ENCODE peak calls at places on chromosomes 6 and 20, in six cellular contexts. One of them, this sample, is unnamed.

GRCh38 chr20:54058420-54059139 is 11.8 kb downstream of the BCAS1 start:
- DNase-seq in upper lobe of right lung: no peak
- DNase-seq in ovary: no peak
- DNase-seq in activated CD4-positive, alpha-beta T cell treated with anti-CD3 and anti-CD28 coated beads, Interleukin-2, amount 50 U/mL, for 1 hour: no peak
- DNase-seq in COLO829: no peak
- DNase-seq in activated naive CD4-positive, alpha-beta T cell: no peak
- DNase-seq in this sample: no peak

GRCh38 chr6:77430506-77430905 is 32.8 kb downstream of the HTR1B start:
- DNase-seq in upper lobe of right lung: no peak
- DNase-seq in ovary: no peak
- DNase-seq in activated CD4-positive, alpha-beta T cell treated with anti-CD3 and anti-CD28 coated beads, Interleukin-2, amount 50 U/mL, for 1 hour: no peak
- DNase-seq in COLO829: no peak
- DNase-seq in activated naive CD4-positive, alpha-beta T cell: no peak
- DNase-seq in this sample: no peak

GRCh38 chr6:115969207-115969929 is 91.3 kb downstream of the FRK start:
- DNase-seq in upper lobe of right lung: no peak
- DNase-seq in ovary: no peak
- DNase-seq in activated CD4-positive, alpha-beta T cell treated with anti-CD3 and anti-CD28 coated beads, Interleukin-2, amount 50 U/mL, for 1 hour: no peak
- DNase-seq in COLO829: no peak
- DNase-seq in activated naive CD4-positive, alpha-beta T cell: no peak
- DNase-seq in this sample: peak; percentile 28

GRCh38 chr6:47854996-47855395 is 73.2 kb downstream of the OPN5 start:
- DNase-seq in upper lobe of right lung: no peak
- DNase-seq in ovary: no peak
- DNase-seq in activated CD4-positive, alpha-beta T cell treated with anti-CD3 and anti-CD28 coated beads, Interleukin-2, amount 50 U/mL, for 1 hour: no peak
- DNase-seq in COLO829: no peak
- DNase-seq in activated naive CD4-positive, alpha-beta T cell: no peak
- DNase-seq in this sample: no peak

GRCh38 chr6:43938178-43939101 is 168.4 kb downstream of the VEGFA start:
- DNase-seq in upper lobe of right lung: no peak
- DNase-seq in ovary: peak; percentile 2
- DNase-seq in activated CD4-positive, alpha-beta T cell treated with anti-CD3 and anti-CD28 coated beads, Interleukin-2, amount 50 U/mL, for 1 hour: no peak
- DNase-seq in COLO829: no peak
- DNase-seq in activated naive CD4-positive, alpha-beta T cell: no peak
- DNase-seq in this sample: no peak

GRCh38 chr6:116018976-116019375 is 41.7 kb downstream of the FRK start:
- DNase-seq in upper lobe of right lung: no peak
- DNase-seq in ovary: no peak
- DNase-seq in activated CD4-positive, alpha-beta T cell treated with anti-CD3 and anti-CD28 coated beads, Interleukin-2, amount 50 U/mL, for 1 hour: no peak
- DNase-seq in COLO829: no peak
- DNase-seq in activated naive CD4-positive, alpha-beta T cell: no peak
- DNase-seq in this sample: no peak

GRCh38 chr6:79630883-79631799 is at the start of gene SH3BGRL2:
- DNase-seq in upper lobe of right lung: peak; percentile 88
- DNase-seq in ovary: peak; percentile 70
- DNase-seq in activated CD4-positive, alpha-beta T cell treated with anti-CD3 and anti-CD28 coated beads, Interleukin-2, amount 50 U/mL, for 1 hour: peak; percentile 7
- DNase-seq in COLO829: peak; percentile 60
- DNase-seq in activated naive CD4-positive, alpha-beta T cell: no peak
- DNase-seq in this sample: peak; percentile 49

GRCh38 chr6:55706048-55706447 is 127.1 kb upstream of the HMGCLL1 start:
- DNase-seq in upper lobe of right lung: no peak
- DNase-seq in ovary: no peak
- DNase-seq in activated CD4-positive, alpha-beta T cell treated with anti-CD3 and anti-CD28 coated beads, Interleukin-2, amount 50 U/mL, for 1 hour: no peak
- DNase-seq in COLO829: no peak
- DNase-seq in activated naive CD4-positive, alpha-beta T cell: no peak
- DNase-seq in this sample: no peak

This sample was measured in SK-MEL-5.